ENCODE peak calls at places on chromosomes 12 and 14, in four cellular contexts. E is activated naive CD4-positive, alpha-beta T cell; V is stimulated activated CD8-positive, alpha-beta memory T cell treated with anti-CD3 and anti-CD28 coated beads, Interleukin-4, amount 100 ng/mL, for 1 hour; M is iPS-NIHi11. K is an unnamed sample.
A peak's percentile ranks its signal among the peaks of the same experiment; 100 is the strongest.

GRCh38 chr12:82745807-82746206 is 59.1 kb downstream of the TMTC2 start:
- DNase-seq in E (no peak), M (no peak), V (no peak), K (no peak)

GRCh38 chr12:108722992-108723766 is 8.1 kb downstream of the CORO1C start:
- DNase-seq in V (no peak), M (no peak), E (no peak), K (peak; percentile 80)

GRCh38 chr12:123075591-123076171 is 75.2 kb downstream of the PITPNM2 start:
- DNase-seq in M (peak; percentile 48), E (peak; percentile 42), V (peak; percentile 54), K (no peak)

GRCh38 chr12:98646165-98646764 is 1.2 kb downstream of the APAF1 start:
- DNase-seq in V (no peak), E (no peak), M (no peak), K (no peak)

GRCh38 chr12:48078901-48079300 is 27.0 kb downstream of the SENP1 start:
- DNase-seq in E (no peak), M (no peak), V (no peak), K (no peak)

GRCh38 chr12:7448099-7448498 is 4.1 kb upstream of the CD163L1 start:
- DNase-seq in V (no peak), E (no peak), M (no peak), K (no peak)

GRCh38 chr12:2003676-2004112 is 563 bp downstream of the DCP1B start:
- DNase-seq in E (no peak), V (no peak), M (no peak), K (no peak)

GRCh38 chr14:24365600-24366374 is 2.2 kb upstream of the NFATC4 start:
- DNase-seq in V (peak; percentile 29), M (peak; percentile 90), E (no peak), K (peak; percentile 69)

GRCh38 chr12:39287817-39288216 is 155.1 kb downstream of the KIF21A start:
- DNase-seq in E (no peak), M (no peak), V (no peak), K (no peak)

GRCh38 chr12:124588689-124589318 is 21.4 kb upstream of the NCOR2 start:
- DNase-seq in E (no peak), V (peak; percentile 13), M (no peak), K (no peak)

GRCh38 chr12:810635-811415 is 58.4 kb downstream of the WNK1 start:
- DNase-seq in E (no peak), V (no peak), M (no peak), K (no peak)

GRCh38 chr14:21070083-21070609 is at the start of gene ARHGEF40:
- DNase-seq in V (no peak), M (peak; percentile 74), E (no peak), K (no peak)

GRCh38 chr14:23183479-23183878 is at the start of gene SLC7A8:
- DNase-seq in V (peak; percentile 8), E (no peak), M (peak; percentile 60), K (no peak)

GRCh38 chr12:8662592-8662991 is at the start of gene MFAP5:
- DNase-seq in V (no peak), E (no peak), M (no peak), K (no peak)

GRCh38 chr14:61479746-61480502 is 158.5 kb downstream of the PRKCH start:
- DNase-seq in E (no peak), V (no peak), M (no peak), K (no peak)

GRCh38 chr12:108526482-108527234 is 11.6 kb downstream of the FICD start:
- DNase-seq in M (no peak), V (no peak), E (no peak), K (no peak)

GRCh38 chr14:71538288-71538687 is 393.9 kb upstream of the RGS6 start:
- DNase-seq in V (no peak), M (no peak), E (no peak), K (no peak)

GRCh38 chr12:94561943-94562411 is 88.4 kb downstream of the TMCC3 start:
- DNase-seq in E (no peak), M (no peak), V (no peak), K (no peak)

GRCh38 chr12:100248886-100249285 is 18.0 kb downstream of the DEPDC4 start:
- DNase-seq in M (no peak), V (no peak), E (no peak), K (no peak)

GRCh38 chr12:107415834-107416233 is 269.8 kb upstream of the PWP1 start:
- DNase-seq in V (no peak), E (no peak), M (no peak), K (peak; percentile 93)

GRCh38 chr12:108939594-108939993 is 59.7 kb downstream of the DAO start:
- DNase-seq in M (peak; percentile 55), V (no peak), E (no peak), K (no peak)

GRCh38 chr12:130606245-130606644 is 109.9 kb downstream of the RIMBP2 start:
- DNase-seq in E (no peak), V (no peak), M (no peak), K (no peak)

GRCh38 chr14:24692382-24693352 is 58.7 kb upstream of the GZMB start:
- DNase-seq in M (no peak), E (no peak), V (peak; percentile 38), K (no peak)

GRCh38 chr14:95444132-95445129 is 72.0 kb downstream of the SYNE3 start:
- DNase-seq in V (no peak), E (no peak), M (no peak), K (no peak)

GRCh38 chr12:122982963-122983788 is 2.7 kb downstream of the ARL6IP4 start:
- DNase-seq in E (no peak), V (no peak), M (no peak), K (no peak)

GRCh38 chr14:101037021-101037817 is 133.7 kb upstream of the RTL1 start:
- DNase-seq in E (no peak), V (no peak), M (no peak), K (no peak)

K was measured in kidney epithelial cell.